ENCODE peak calls at places on chromosomes 13 and 19, in six cellular contexts. One of them, this sample, is unnamed.
A peak's percentile ranks its signal among the peaks of the same experiment; 100 is the strongest.

GRCh38 chr19:19493841-19494546 is 21.4 kb downstream of the TSSK6 start:
- DNase-seq in AG10803: no peak
- DNase-seq in NCI-H1436: no peak
- DNase-seq in left ventricle myocardium inferior: no peak
- DNase-seq in mesendoderm: no peak
- DNase-seq in CD4-positive, alpha-beta memory T cell: no peak
- DNase-seq in this sample: no peak

GRCh38 chr19:56933014-56933705 is 92.6 kb upstream of the PEG3 start:
- DNase-seq in AG10803: no peak
- DNase-seq in CD4-positive, alpha-beta memory T cell: no peak
- DNase-seq in mesendoderm: peak; percentile 6
- DNase-seq in NCI-H1436: no peak
- DNase-seq in left ventricle myocardium inferior: no peak
- DNase-seq in this sample: peak; percentile 66

GRCh38 chr19:15283141-15283885 is 49.0 kb downstream of the BRD4 start:
- DNase-seq in NCI-H1436: no peak
- DNase-seq in AG10803: peak; percentile 92
- DNase-seq in left ventricle myocardium inferior: no peak
- DNase-seq in mesendoderm: peak; percentile 39
- DNase-seq in CD4-positive, alpha-beta memory T cell: no peak
- DNase-seq in this sample: no peak

GRCh38 chr13:92843549-92843948 is 383.1 kb upstream of the GPC6 start:
- DNase-seq in AG10803: peak; percentile 80
- DNase-seq in mesendoderm: no peak
- DNase-seq in NCI-H1436: peak; percentile 57
- DNase-seq in left ventricle myocardium inferior: no peak
- DNase-seq in CD4-positive, alpha-beta memory T cell: no peak
- DNase-seq in this sample: peak; percentile 41

GRCh38 chr13:37446503-37446902 is 152.1 kb downstream of the POSTN start:
- DNase-seq in NCI-H1436: no peak
- DNase-seq in left ventricle myocardium inferior: no peak
- DNase-seq in AG10803: peak; percentile 97
- DNase-seq in CD4-positive, alpha-beta memory T cell: no peak
- DNase-seq in mesendoderm: no peak
- DNase-seq in this sample: no peak

GRCh38 chr19:18304496-18305312 is 18.2 kb downstream of the LSM4 start:
- DNase-seq in left ventricle myocardium inferior: peak; percentile 89
- DNase-seq in CD4-positive, alpha-beta memory T cell: peak; percentile 78
- DNase-seq in AG10803: peak; percentile 71
- DNase-seq in mesendoderm: peak; percentile 86
- DNase-seq in NCI-H1436: peak; percentile 66
- DNase-seq in this sample: peak; percentile 93

GRCh38 chr19:46297700-46298476 is 1.0 kb downstream of the HIF3A start:
- DNase-seq in mesendoderm: no peak
- DNase-seq in NCI-H1436: no peak
- DNase-seq in AG10803: no peak
- DNase-seq in CD4-positive, alpha-beta memory T cell: no peak
- DNase-seq in left ventricle myocardium inferior: peak; percentile 90
- DNase-seq in this sample: peak; percentile 44

GRCh38 chr13:101098873-101099272 is 317.4 kb downstream of the NALCN start:
- DNase-seq in left ventricle myocardium inferior: no peak
- DNase-seq in CD4-positive, alpha-beta memory T cell: no peak
- DNase-seq in AG10803: no peak
- DNase-seq in mesendoderm: no peak
- DNase-seq in NCI-H1436: no peak
- DNase-seq in this sample: peak; percentile 16

GRCh38 chr13:44313674-44314073 is 60.0 kb upstream of the SERP2 start:
- DNase-seq in CD4-positive, alpha-beta memory T cell: no peak
- DNase-seq in NCI-H1436: no peak
- DNase-seq in left ventricle myocardium inferior: no peak
- DNase-seq in AG10803: peak; percentile 80
- DNase-seq in mesendoderm: no peak
- DNase-seq in this sample: no peak

GRCh38 chr13:73656863-73657262 is 477.3 kb downstream of the KLF12 start:
- DNase-seq in AG10803: no peak
- DNase-seq in left ventricle myocardium inferior: no peak
- DNase-seq in mesendoderm: no peak
- DNase-seq in CD4-positive, alpha-beta memory T cell: no peak
- DNase-seq in NCI-H1436: no peak
- DNase-seq in this sample: no peak

GRCh38 chr19:50912727-50913716 is 1.8 kb upstream of the KLK4 start:
- DNase-seq in left ventricle myocardium inferior: no peak
- DNase-seq in NCI-H1436: no peak
- DNase-seq in mesendoderm: no peak
- DNase-seq in CD4-positive, alpha-beta memory T cell: no peak
- DNase-seq in AG10803: no peak
- DNase-seq in this sample: peak; percentile 21

GRCh38 chr19:4642625-4643024 is 3.3 kb downstream of the TNFAIP8L1 start:
- DNase-seq in NCI-H1436: no peak
- DNase-seq in mesendoderm: no peak
- DNase-seq in left ventricle myocardium inferior: no peak
- DNase-seq in AG10803: no peak
- DNase-seq in CD4-positive, alpha-beta memory T cell: no peak
- DNase-seq in this sample: no peak

GRCh38 chr19:18969953-18970659 is 29.1 kb upstream of the HOMER3 start:
- DNase-seq in NCI-H1436: no peak
- DNase-seq in left ventricle myocardium inferior: no peak
- DNase-seq in AG10803: peak; percentile 8
- DNase-seq in CD4-positive, alpha-beta memory T cell: no peak
- DNase-seq in mesendoderm: no peak
- DNase-seq in this sample: no peak

GRCh38 chr19:3084943-3085342 is 9.2 kb upstream of the GNA11 start:
- DNase-seq in AG10803: no peak
- DNase-seq in CD4-positive, alpha-beta memory T cell: no peak
- DNase-seq in mesendoderm: no peak
- DNase-seq in NCI-H1436: no peak
- DNase-seq in left ventricle myocardium inferior: no peak
- DNase-seq in this sample: no peak

GRCh38 chr13:48842316-48842715 is 133.4 kb upstream of the FNDC3A start:
- DNase-seq in CD4-positive, alpha-beta memory T cell: no peak
- DNase-seq in AG10803: no peak
- DNase-seq in NCI-H1436: no peak
- DNase-seq in left ventricle myocardium inferior: no peak
- DNase-seq in mesendoderm: no peak
- DNase-seq in this sample: no peak

GRCh38 chr13:30927595-30927994 is 4.9 kb upstream of the TEX26 start:
- DNase-seq in AG10803: no peak
- DNase-seq in left ventricle myocardium inferior: no peak
- DNase-seq in CD4-positive, alpha-beta memory T cell: no peak
- DNase-seq in NCI-H1436: no peak
- DNase-seq in mesendoderm: no peak
- DNase-seq in this sample: no peak

GRCh38 chr19:40339018-40339728 is 9.0 kb downstream of the C19orf47 start:
- DNase-seq in mesendoderm: no peak
- DNase-seq in left ventricle myocardium inferior: no peak
- DNase-seq in AG10803: no peak
- DNase-seq in CD4-positive, alpha-beta memory T cell: no peak
- DNase-seq in NCI-H1436: no peak
- DNase-seq in this sample: no peak